ENCODE peak calls at places on chromosomes 11 and 22, in eight cellular contexts. One of them, this sample, is unnamed.

GRCh38 chr11:35272391-35272821 is 133.4 kb downstream of the CD44 start:
- DNase-seq in upper lobe of left lung: no peak
- DNase-seq in pancreas: no peak
- DNase-seq in esophagus muscularis mucosa: no peak
- DNase-seq in left lung: no peak
- DNase-seq in sigmoid colon: no peak
- DNase-seq in OCI-LY7: no peak
- DNase-seq in CD4-positive, alpha-beta T cell: peak; percentile 13
- DNase-seq in this sample: no peak

GRCh38 chr11:30585067-30585891 is 874 bp downstream of the MPPED2 start:
- DNase-seq in left lung: peak; percentile 75
- DNase-seq in pancreas: peak; percentile 26
- DNase-seq in esophagus muscularis mucosa: no peak
- DNase-seq in upper lobe of left lung: peak; percentile 79
- DNase-seq in OCI-LY7: no peak
- DNase-seq in CD4-positive, alpha-beta T cell: no peak
- DNase-seq in sigmoid colon: peak; percentile 74
- DNase-seq in this sample: peak; percentile 49

GRCh38 chr11:100269511-100269910 is 417.6 kb upstream of the ARHGAP42 start:
- DNase-seq in pancreas: no peak
- DNase-seq in left lung: no peak
- DNase-seq in esophagus muscularis mucosa: no peak
- DNase-seq in upper lobe of left lung: no peak
- DNase-seq in CD4-positive, alpha-beta T cell: no peak
- DNase-seq in OCI-LY7: no peak
- DNase-seq in sigmoid colon: no peak
- DNase-seq in this sample: no peak

GRCh38 chr22:25125693-25126357 is 73.8 kb upstream of the CRYBB3 start:
- DNase-seq in sigmoid colon: no peak
- DNase-seq in OCI-LY7: no peak
- DNase-seq in esophagus muscularis mucosa: no peak
- DNase-seq in upper lobe of left lung: no peak
- DNase-seq in left lung: no peak
- DNase-seq in CD4-positive, alpha-beta T cell: no peak
- DNase-seq in pancreas: no peak
- DNase-seq in this sample: no peak

GRCh38 chr11:37110383-37110782 is 512.3 kb upstream of the RAG2 start:
- DNase-seq in upper lobe of left lung: no peak
- DNase-seq in CD4-positive, alpha-beta T cell: no peak
- DNase-seq in esophagus muscularis mucosa: no peak
- DNase-seq in sigmoid colon: no peak
- DNase-seq in pancreas: no peak
- DNase-seq in left lung: no peak
- DNase-seq in OCI-LY7: no peak
- DNase-seq in this sample: peak; percentile 23

GRCh38 chr11:11588243-11588642 is 33.6 kb downstream of the GALNT18 start:
- DNase-seq in OCI-LY7: no peak
- DNase-seq in esophagus muscularis mucosa: peak; percentile 37
- DNase-seq in upper lobe of left lung: no peak
- DNase-seq in left lung: no peak
- DNase-seq in pancreas: no peak
- DNase-seq in CD4-positive, alpha-beta T cell: no peak
- DNase-seq in sigmoid colon: no peak
- DNase-seq in this sample: no peak

GRCh38 chr11:130522284-130522961 is 74.0 kb downstream of the ADAMTS15 start:
- DNase-seq in sigmoid colon: peak; percentile 98
- DNase-seq in pancreas: peak; percentile 68
- DNase-seq in upper lobe of left lung: no peak
- DNase-seq in CD4-positive, alpha-beta T cell: no peak
- DNase-seq in OCI-LY7: no peak
- DNase-seq in esophagus muscularis mucosa: peak; percentile 96
- DNase-seq in left lung: peak; percentile 86
- DNase-seq in this sample: peak; percentile 94

GRCh38 chr22:30180616-30181015 is 65.9 kb downstream of the LIF start:
- DNase-seq in CD4-positive, alpha-beta T cell: no peak
- DNase-seq in pancreas: no peak
- DNase-seq in sigmoid colon: no peak
- DNase-seq in esophagus muscularis mucosa: no peak
- DNase-seq in upper lobe of left lung: no peak
- DNase-seq in OCI-LY7: no peak
- DNase-seq in left lung: no peak
- DNase-seq in this sample: no peak

GRCh38 chr11:111155021-111155420 is 90.5 kb upstream of the POU2AF2 start:
- DNase-seq in OCI-LY7: no peak
- DNase-seq in upper lobe of left lung: no peak
- DNase-seq in sigmoid colon: no peak
- DNase-seq in pancreas: no peak
- DNase-seq in left lung: no peak
- DNase-seq in esophagus muscularis mucosa: no peak
- DNase-seq in CD4-positive, alpha-beta T cell: no peak
- DNase-seq in this sample: no peak

GRCh38 chr11:65452806-65453490 is 30.4 kb downstream of the NEAT1 start:
- DNase-seq in pancreas: peak; percentile 12
- DNase-seq in OCI-LY7: no peak
- DNase-seq in esophagus muscularis mucosa: no peak
- DNase-seq in sigmoid colon: no peak
- DNase-seq in left lung: no peak
- DNase-seq in upper lobe of left lung: no peak
- DNase-seq in CD4-positive, alpha-beta T cell: no peak
- DNase-seq in this sample: no peak

GRCh38 chr11:92083123-92083522 is 141.5 kb upstream of the FAT3 start:
- DNase-seq in CD4-positive, alpha-beta T cell: no peak
- DNase-seq in left lung: no peak
- DNase-seq in upper lobe of left lung: no peak
- DNase-seq in OCI-LY7: no peak
- DNase-seq in pancreas: no peak
- DNase-seq in sigmoid colon: no peak
- DNase-seq in esophagus muscularis mucosa: no peak
- DNase-seq in this sample: no peak

GRCh38 chr11:32326522-32326921 is 108.8 kb downstream of the WT1 start:
- DNase-seq in upper lobe of left lung: no peak
- DNase-seq in sigmoid colon: no peak
- DNase-seq in pancreas: no peak
- DNase-seq in OCI-LY7: no peak
- DNase-seq in esophagus muscularis mucosa: no peak
- DNase-seq in left lung: no peak
- DNase-seq in CD4-positive, alpha-beta T cell: no peak
- DNase-seq in this sample: no peak

GRCh38 chr11:72716291-72716690 is 35.9 kb downstream of the ARAP1 start:
- DNase-seq in OCI-LY7: no peak
- DNase-seq in pancreas: no peak
- DNase-seq in sigmoid colon: no peak
- DNase-seq in CD4-positive, alpha-beta T cell: no peak
- DNase-seq in upper lobe of left lung: no peak
- DNase-seq in esophagus muscularis mucosa: no peak
- DNase-seq in left lung: peak; percentile 47
- DNase-seq in this sample: no peak

GRCh38 chr11:69440876-69441275 is 40.6 kb upstream of the LINC01488 start:
- DNase-seq in upper lobe of left lung: no peak
- DNase-seq in left lung: no peak
- DNase-seq in pancreas: no peak
- DNase-seq in CD4-positive, alpha-beta T cell: no peak
- DNase-seq in OCI-LY7: no peak
- DNase-seq in sigmoid colon: peak; percentile 19
- DNase-seq in esophagus muscularis mucosa: no peak
- DNase-seq in this sample: no peak

GRCh38 chr11:64787526-64788320 is 9.4 kb upstream of the SF1 start:
- DNase-seq in esophagus muscularis mucosa: peak; percentile 91
- DNase-seq in pancreas: peak; percentile 61
- DNase-seq in sigmoid colon: peak; percentile 83
- DNase-seq in left lung: peak; percentile 87
- DNase-seq in CD4-positive, alpha-beta T cell: peak; percentile 56
- DNase-seq in OCI-LY7: peak; percentile 63
- DNase-seq in upper lobe of left lung: no peak
- DNase-seq in this sample: peak; percentile 79

GRCh38 chr11:9037046-9037780 is 33.4 kb upstream of the NRIP3 start:
- DNase-seq in left lung: no peak
- DNase-seq in upper lobe of left lung: no peak
- DNase-seq in esophagus muscularis mucosa: no peak
- DNase-seq in OCI-LY7: no peak
- DNase-seq in sigmoid colon: no peak
- DNase-seq in pancreas: no peak
- DNase-seq in CD4-positive, alpha-beta T cell: no peak
- DNase-seq in this sample: no peak

GRCh38 chr11:102530558-102530957 is at the start of gene MMP7:
- DNase-seq in left lung: no peak
- DNase-seq in CD4-positive, alpha-beta T cell: no peak
- DNase-seq in sigmoid colon: no peak
- DNase-seq in OCI-LY7: no peak
- DNase-seq in upper lobe of left lung: peak; percentile 59
- DNase-seq in esophagus muscularis mucosa: no peak
- DNase-seq in pancreas: peak; percentile 29
- DNase-seq in this sample: peak; percentile 21

GRCh38 chr11:26276798-26277424 is 55.0 kb upstream of the ANO3 start:
- DNase-seq in CD4-positive, alpha-beta T cell: no peak
- DNase-seq in sigmoid colon: peak; percentile 66
- DNase-seq in pancreas: peak; percentile 24
- DNase-seq in OCI-LY7: peak; percentile 71
- DNase-seq in left lung: no peak
- DNase-seq in upper lobe of left lung: no peak
- DNase-seq in esophagus muscularis mucosa: no peak
- DNase-seq in this sample: peak; percentile 70

GRCh38 chr11:111303476-111303875 is 5.1 kb downstream of the POU2AF3 start:
- DNase-seq in esophagus muscularis mucosa: peak; percentile 66
- DNase-seq in OCI-LY7: peak; percentile 18
- DNase-seq in pancreas: peak; percentile 58
- DNase-seq in upper lobe of left lung: no peak
- DNase-seq in sigmoid colon: no peak
- DNase-seq in CD4-positive, alpha-beta T cell: no peak
- DNase-seq in left lung: no peak
- DNase-seq in this sample: peak; percentile 28

GRCh38 chr11:579830-580601 is 3.7 kb downstream of the PHRF1 start:
- DNase-seq in sigmoid colon: no peak
- DNase-seq in upper lobe of left lung: no peak
- DNase-seq in left lung: peak; percentile 61
- DNase-seq in pancreas: no peak
- DNase-seq in esophagus muscularis mucosa: no peak
- DNase-seq in OCI-LY7: no peak
- DNase-seq in CD4-positive, alpha-beta T cell: no peak
- DNase-seq in this sample: peak; percentile 76

GRCh38 chr11:68077617-68078592 is 39.1 kb downstream of the TCIRG1 start:
- DNase-seq in left lung: no peak
- DNase-seq in CD4-positive, alpha-beta T cell: no peak
- DNase-seq in esophagus muscularis mucosa: no peak
- DNase-seq in OCI-LY7: no peak
- DNase-seq in pancreas: no peak
- DNase-seq in upper lobe of left lung: no peak
- DNase-seq in sigmoid colon: no peak
- DNase-seq in this sample: no peak

GRCh38 chr11:68074584-68075352 is 35.9 kb downstream of the TCIRG1 start:
- DNase-seq in CD4-positive, alpha-beta T cell: no peak
- DNase-seq in pancreas: no peak
- DNase-seq in sigmoid colon: no peak
- DNase-seq in upper lobe of left lung: no peak
- DNase-seq in OCI-LY7: no peak
- DNase-seq in left lung: no peak
- DNase-seq in esophagus muscularis mucosa: no peak
- DNase-seq in this sample: no peak

GRCh38 chr11:68071281-68072048 is 32.6 kb downstream of the TCIRG1 start:
- DNase-seq in CD4-positive, alpha-beta T cell: no peak
- DNase-seq in upper lobe of left lung: no peak
- DNase-seq in esophagus muscularis mucosa: no peak
- DNase-seq in sigmoid colon: no peak
- DNase-seq in left lung: no peak
- DNase-seq in OCI-LY7: no peak
- DNase-seq in pancreas: no peak
- DNase-seq in this sample: no peak

GRCh38 chr11:68081691-68082090 is 39.5 kb downstream of the CHKA start:
- DNase-seq in sigmoid colon: no peak
- DNase-seq in esophagus muscularis mucosa: no peak
- DNase-seq in pancreas: peak; percentile 79
- DNase-seq in CD4-positive, alpha-beta T cell: no peak
- DNase-seq in OCI-LY7: no peak
- DNase-seq in upper lobe of left lung: no peak
- DNase-seq in left lung: no peak
- DNase-seq in this sample: no peak

GRCh38 chr11:68076371-68077042 is 37.7 kb downstream of the TCIRG1 start:
- DNase-seq in CD4-positive, alpha-beta T cell: no peak
- DNase-seq in OCI-LY7: peak; percentile 20
- DNase-seq in left lung: no peak
- DNase-seq in esophagus muscularis mucosa: no peak
- DNase-seq in upper lobe of left lung: no peak
- DNase-seq in pancreas: no peak
- DNase-seq in sigmoid colon: no peak
- DNase-seq in this sample: no peak
- TF ChIP-seq CTCF in CD4-positive, alpha-beta T cell: no peak
- TF ChIP-seq CTCF in OCI-LY7: peak; percentile 64
- TF ChIP-seq CTCF in left lung: no peak
- TF ChIP-seq CTCF in esophagus muscularis mucosa: peak; percentile 5
- TF ChIP-seq CTCF in upper lobe of left lung: no peak
- TF ChIP-seq CTCF in pancreas: no peak
- TF ChIP-seq CTCF in sigmoid colon: no peak
- TF ChIP-seq CTCF in this sample: peak; percentile 24

GRCh38 chr22:48827228-48827810 is 1000.4 kb downstream of the BRD1 start:
- DNase-seq in sigmoid colon: no peak
- DNase-seq in CD4-positive, alpha-beta T cell: no peak
- DNase-seq in upper lobe of left lung: no peak
- DNase-seq in esophagus muscularis mucosa: no peak
- DNase-seq in left lung: no peak
- DNase-seq in pancreas: no peak
- DNase-seq in OCI-LY7: no peak
- DNase-seq in this sample: no peak
- H3K9me3 ChIP-seq in sigmoid colon: peaks cover under 1% of the 10 kb centered on the region
- H3K9me3 ChIP-seq in CD4-positive, alpha-beta T cell: peaks cover 6% of the 10 kb centered on the region
- H3K9me3 ChIP-seq in upper lobe of left lung: no peaks in the 10 kb centered on the region
- H3K9me3 ChIP-seq in esophagus muscularis mucosa: peaks cover 22% of the 10 kb centered on the region
- H3K9me3 ChIP-seq in left lung: no peaks in the 10 kb centered on the region
- H3K9me3 ChIP-seq in pancreas: no peaks in the 10 kb centered on the region
- H3K9me3 ChIP-seq in OCI-LY7: peaks cover 9% of the 10 kb centered on the region
- H3K9me3 ChIP-seq in this sample: no peaks in the 10 kb centered on the region

GRCh38 chr11:67545280-67545679 is 22.0 kb upstream of the CABP2 start:
- DNase-seq in pancreas: no peak
- DNase-seq in esophagus muscularis mucosa: no peak
- DNase-seq in left lung: no peak
- DNase-seq in OCI-LY7: no peak
- DNase-seq in upper lobe of left lung: no peak
- DNase-seq in sigmoid colon: no peak
- DNase-seq in CD4-positive, alpha-beta T cell: no peak
- DNase-seq in this sample: no peak
- TF ChIP-seq CTCF in pancreas: no peak
- TF ChIP-seq CTCF in esophagus muscularis mucosa: no peak
- TF ChIP-seq CTCF in left lung: no peak
- TF ChIP-seq CTCF in OCI-LY7: no peak
- TF ChIP-seq CTCF in upper lobe of left lung: no peak
- TF ChIP-seq CTCF in sigmoid colon: no peak
- TF ChIP-seq CTCF in CD4-positive, alpha-beta T cell: no peak
- TF ChIP-seq CTCF in this sample: no peak

DNA sequence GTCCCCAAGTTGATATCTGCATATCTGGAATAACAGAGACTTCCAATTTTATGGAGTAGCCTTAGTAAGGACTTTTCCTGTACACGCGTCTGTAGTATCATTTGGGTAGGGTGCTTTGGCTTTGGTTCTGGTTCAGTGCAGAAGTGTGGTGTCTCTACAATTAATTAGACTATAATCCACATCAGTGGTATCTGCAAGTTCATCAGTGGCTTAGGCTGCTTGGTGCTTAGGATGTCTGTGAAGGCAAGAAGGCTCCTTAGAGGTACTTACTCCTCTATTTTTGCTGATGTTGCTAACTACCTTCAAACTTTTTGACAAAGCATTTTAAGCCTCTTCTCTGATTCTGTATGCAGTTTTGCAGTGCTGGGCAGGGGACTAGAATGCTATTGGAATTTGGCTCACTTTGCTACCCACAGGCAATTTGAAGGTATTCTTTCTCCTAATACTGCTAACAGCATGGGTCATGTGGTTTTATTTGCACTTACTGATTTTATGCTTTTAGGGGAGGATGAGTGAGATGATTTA is 49.4 kb downstream of the KCNQ1OT1 start:
- DNase-seq in OCI-LY7: no peak
- DNase-seq in esophagus muscularis mucosa: no peak
- DNase-seq in left lung: no peak
- DNase-seq in upper lobe of left lung: no peak
- DNase-seq in pancreas: no peak
- DNase-seq in CD4-positive, alpha-beta T cell: no peak
- DNase-seq in sigmoid colon: no peak
- DNase-seq in this sample: no peak
- H3K9me3 ChIP-seq in OCI-LY7: peaks cover 31% of the 10 kb centered on the region
- H3K9me3 ChIP-seq in esophagus muscularis mucosa: peaks cover 94% of the 10 kb centered on the region
- H3K9me3 ChIP-seq in left lung: no peaks in the 10 kb centered on the region
- H3K9me3 ChIP-seq in upper lobe of left lung: peaks cover 18% of the 10 kb centered on the region
- H3K9me3 ChIP-seq in pancreas: no peaks in the 10 kb centered on the region
- H3K9me3 ChIP-seq in CD4-positive, alpha-beta T cell: peaks cover 45% of the 10 kb centered on the region
- H3K9me3 ChIP-seq in sigmoid colon: peaks cover 24% of the 10 kb centered on the region
- H3K9me3 ChIP-seq in this sample: peaks cover 59% of the 10 kb centered on the region

This sample was measured in hepatocyte.